ENCODE peak calls at places on chromosomes 1 and 21, in eight cellular contexts. M is omental fat pad; T is NCI-H1436 treated with DMSO at 0.1 percent for 48 hours; P is CD8-positive, alpha-beta T cell; Q is AG10803; Z is GM23248; O is AG20443; D is pancreas. U is an unnamed sample.

GRCh38 chr21:40714516-40714915 is 132.4 kb downstream of the DSCAM start:
- DNase-seq in M (no peak), T (no peak), P (no peak), Q (no peak), Z (no peak), O (no peak), D (no peak), U (no peak)

GRCh38 chr1:18927654-18928272 is 25.4 kb upstream of the ALDH4A1 start:
- DNase-seq in M (no peak), T (no peak), P (peak), Q (no peak), Z (no peak), O (no peak), D (no peak), U (no peak)

GRCh38 chr1:36148821-36149236 is 457 bp downstream of the TRAPPC3 start:
- DNase-seq in M (peak), T (no peak), P (no peak), Q (no peak), Z (no peak), O (no peak), D (no peak), U (no peak)

GRCh38 chr21:42525228-42525604 is 11.6 kb downstream of the SLC37A1 start:
- DNase-seq in M (no peak), T (no peak), P (no peak), Q (no peak), Z (peak), O (no peak), D (no peak), U (no peak)

GRCh38 chr1:236938745-236939144 is 65.5 kb downstream of the MT1HL1 start:
- DNase-seq in M (no peak), T (no peak), P (no peak), Q (no peak), Z (no peak), O (no peak), D (no peak), U (no peak)

GRCh38 chr21:38726482-38726881 is 79.2 kb upstream of the ETS2 start:
- DNase-seq in M (no peak), T (no peak), P (no peak), Q (no peak), Z (no peak), O (no peak), D (no peak), U (no peak)

GRCh38 chr1:234776875-234777849 is 167.2 kb upstream of the IRF2BP2 start:
- DNase-seq in M (no peak), T (no peak), P (no peak), Q (no peak), Z (no peak), O (peak), D (no peak), U (no peak)

GRCh38 chr1:69523032-69523431 is 44.7 kb upstream of the LRRC7 start:
- DNase-seq in M (no peak), T (no peak), P (no peak), Q (peak), Z (peak), O (peak), D (no peak), U (no peak)

GRCh38 chr1:204591473-204592090 is 75.4 kb downstream of the MDM4 start:
- DNase-seq in M (no peak), T (no peak), P (no peak), Q (peak), Z (peak), O (peak), D (no peak), U (no peak)

GRCh38 chr1:30034627-30035521 is 688.5 kb downstream of the MATN1 start:
- DNase-seq in M (no peak), T (no peak), P (no peak), Q (no peak), Z (peak), O (peak), D (no peak), U (peak)

GRCh38 chr1:63674238-63674864 is 81.1 kb downstream of the PGM1 start:
- DNase-seq in M (peak), T (no peak), P (no peak), Q (peak), Z (peak), O (peak), D (peak), U (peak)

GRCh38 chr1:32179193-32179442 is 357 bp upstream of the TXLNA start:
- DNase-seq in M (no peak), T (no peak), P (no peak), Q (no peak), Z (no peak), O (no peak), D (no peak), U (no peak)

GRCh38 chr1:201020647-201021332 is 2.7 kb downstream of the KIF21B start:
- DNase-seq in M (no peak), T (no peak), P (peak), Q (no peak), Z (no peak), O (peak), D (peak), U (peak)

GRCh38 chr21:45156459-45156858 is 82.1 kb downstream of the ADARB1 start:
- DNase-seq in M (no peak), T (no peak), P (no peak), Q (no peak), Z (no peak), O (no peak), D (no peak), U (peak)

GRCh38 chr1:245805503-245805902 is 650.7 kb downstream of the KIF26B start:
- DNase-seq in M (no peak), T (no peak), P (no peak), Q (no peak), Z (no peak), O (no peak), D (no peak), U (no peak)

GRCh38 chr1:214332950-214333798 is 52.2 kb downstream of the SMYD2 start:
- DNase-seq in M (peak), T (peak), P (peak), Q (peak), Z (peak), O (peak), D (no peak), U (peak)

GRCh38 chr1:26857473-26857872 is 5.5 kb upstream of the SFN start:
- DNase-seq in M (no peak), T (no peak), P (no peak), Q (no peak), Z (no peak), O (no peak), D (no peak), U (no peak)

U was measured in islet precursor cell.